ENCODE peak calls at places on chromosomes 7 and 10, in six cellular contexts. A, E, J, Y, U and B are unnamed samples.

GRCh38 chr7:141012696-141013344 is 1.9 kb downstream of the MRPS33 start:
- DNase-seq in J (no peak), Y (no peak), E (no peak), A (no peak), U (no peak), B (no peak)

GRCh38 chr7:122329145-122329802 is 24.7 kb upstream of the FEZF1 start:
- DNase-seq in Y (no peak), U (no peak), E (no peak), A (no peak), J (no peak), B (no peak)

GRCh38 chr7:106128846-106129245 is 16.7 kb upstream of the SYPL1 start:
- DNase-seq in U (no peak), J (no peak), A (no peak), E (no peak), Y (no peak), B (no peak)

GRCh38 chr7:34928052-34928451 is 109.2 kb downstream of the DPY19L1 start:
- DNase-seq in U (no peak), J (peak; percentile 40), E (peak; percentile 56), A (peak; percentile 38), Y (peak; percentile 15), B (peak; percentile 26)

GRCh38 chr7:131370523-131370968 is 42.9 kb downstream of the MKLN1 start:
- DNase-seq in U (no peak), E (no peak), Y (peak; percentile 53), J (peak; percentile 65), A (peak; percentile 34), B (peak; percentile 67)

GRCh38 chr7:22952306-22953011 is 61.5 kb downstream of the HYCC1 start:
- DNase-seq in J (no peak), E (no peak), A (no peak), U (no peak), Y (no peak), B (no peak)

GRCh38 chr7:5689716-5690115 is 91.7 kb downstream of the RNF216 start:
- DNase-seq in E (no peak), J (peak; percentile 53), U (no peak), Y (peak; percentile 48), A (no peak), B (peak; percentile 42)

GRCh38 chr7:151697515-151697895 is 177.8 kb upstream of the RHEB start:
- DNase-seq in J (no peak), Y (no peak), U (no peak), E (no peak), A (no peak), B (no peak)

GRCh38 chr10:4241724-4242345 is 456.8 kb upstream of the KLF6 start:
- DNase-seq in A (peak; percentile 51), U (no peak), E (peak; percentile 18), J (peak; percentile 100), Y (peak; percentile 100), B (peak; percentile 100)

GRCh38 chr7:13947535-13947934 is 41.9 kb downstream of the ETV1 start:
- DNase-seq in Y (no peak), U (no peak), J (no peak), E (no peak), A (no peak), B (no peak)

GRCh38 chr7:67408109-67408508 is 411.5 kb downstream of the TYW1 start:
- DNase-seq in Y (no peak), J (no peak), U (no peak), E (no peak), A (no peak), B (no peak)

GRCh38 chr10:62647375-62648092 is 157.0 kb upstream of the ADO start:
- DNase-seq in E (no peak), J (no peak), U (no peak), Y (no peak), A (no peak), B (no peak)

GRCh38 chr7:30988346-30989005 is 24.7 kb downstream of the GHRHR start:
- DNase-seq in A (no peak), U (no peak), J (peak; percentile 36), E (no peak), Y (peak; percentile 11), B (peak; percentile 32)

GRCh38 chr7:2572101-2572842 is 13.5 kb downstream of the IQCE start:
- DNase-seq in E (no peak), J (peak; percentile 62), A (no peak), Y (peak; percentile 58), U (no peak), B (peak; percentile 43)

GRCh38 chr10:109922353-109922975 is 847 bp downstream of the XPNPEP1 start:
- DNase-seq in U (no peak), Y (no peak), J (no peak), E (no peak), A (no peak), B (peak; percentile 18)

GRCh38 chr7:157425137-157425731 is 88.4 kb downstream of the DNAJB6 start:
- DNase-seq in E (no peak), Y (no peak), J (no peak), U (no peak), A (no peak), B (no peak)

GRCh38 chr10:5105626-5106025 is 11.4 kb downstream of the AKR1C3 start:
- DNase-seq in E (no peak), J (no peak), A (no peak), U (no peak), Y (no peak), B (peak; percentile 31)

GRCh38 chr7:3260425-3260762 is 40.7 kb upstream of the SDK1 start:
- DNase-seq in J (peak; percentile 74), A (no peak), Y (peak; percentile 81), U (no peak), E (no peak), B (peak; percentile 78)

GRCh38 chr10:96596422-96597407 is 9.9 kb upstream of the TM9SF3 start:
- DNase-seq in A (no peak), Y (no peak), J (no peak), U (no peak), E (no peak), B (no peak)

GRCh38 chr10:35371731-35372130 is 35.4 kb downstream of the CCNY start:
- DNase-seq in A (no peak), Y (no peak), E (no peak), U (no peak), J (no peak), B (no peak)

GRCh38 chr10:13823046-13823711 is 236.4 kb downstream of the PRPF18 start:
- DNase-seq in J (no peak), U (no peak), E (no peak), A (no peak), Y (no peak), B (no peak)

GRCh38 chr10:34143466-34143865 is 671.6 kb downstream of the PARD3 start:
- DNase-seq in A (no peak), J (no peak), Y (no peak), U (no peak), E (no peak), B (no peak)

GRCh38 chr10:75818552-75818951 is 387.1 kb downstream of the LRMDA start:
- DNase-seq in U (no peak), E (no peak), Y (no peak), A (no peak), J (no peak), B (no peak)

GRCh38 chr10:754914-755313 is 65.4 kb upstream of the DIP2C start:
- DNase-seq in Y (no peak), U (no peak), A (no peak), E (no peak), J (no peak), B (no peak)

GRCh38 chr10:114631678-114632417 is 26.2 kb downstream of the ABLIM1 start:
- DNase-seq in U (no peak), A (no peak), J (peak; percentile 13), Y (no peak), E (peak; percentile 44), B (no peak)

GRCh38 chr7:42125321-42125720 is 111.7 kb downstream of the GLI3 start:
- DNase-seq in E (no peak), J (no peak), Y (no peak), U (no peak), A (no peak), B (no peak)

GRCh38 chr7:129375221-129375938 is 58.9 kb upstream of the STRIP2 start:
- DNase-seq in E (no peak), U (no peak), Y (no peak), J (no peak), A (no peak), B (no peak)

GRCh38 chr7:149872419-149873073 is 1.2 kb upstream of the ATP6V0E2 start:
- DNase-seq in U (no peak), Y (peak; percentile 76), E (peak; percentile 59), A (no peak), J (peak; percentile 75), B (peak; percentile 77)
- TF ChIP-seq CTCF in U (no peak), Y (peak; percentile 12), E (peak; percentile 43), A (no peak), J (no peak), B (peak; percentile 28)

DNA sequence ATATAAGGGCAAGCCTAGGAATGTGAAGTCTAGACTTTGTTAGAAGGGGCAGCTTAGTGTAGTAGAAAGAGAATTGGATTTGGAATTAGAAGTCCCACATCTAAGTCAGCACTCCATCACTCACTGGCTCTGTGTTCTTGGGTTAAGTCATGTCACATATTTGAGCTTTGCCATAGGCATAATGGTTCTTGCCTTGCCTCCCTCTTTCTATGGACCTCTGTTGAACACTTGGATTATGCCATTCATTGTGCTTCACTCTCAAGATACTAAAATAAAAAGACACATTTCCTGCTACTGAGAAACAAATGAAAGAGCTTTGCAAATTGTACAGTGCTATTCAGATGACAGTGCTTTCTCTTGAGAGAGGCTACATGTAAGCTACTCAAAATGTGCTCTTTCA is 35.9 kb downstream of the SEC23IP start:
- DNase-seq in J (no peak), A (no peak), E (no peak), U (no peak), Y (no peak), B (no peak)
- TF ChIP-seq CTCF in J (no peak), A (no peak), E (no peak), U (no peak), Y (no peak), B (no peak)

DNA sequence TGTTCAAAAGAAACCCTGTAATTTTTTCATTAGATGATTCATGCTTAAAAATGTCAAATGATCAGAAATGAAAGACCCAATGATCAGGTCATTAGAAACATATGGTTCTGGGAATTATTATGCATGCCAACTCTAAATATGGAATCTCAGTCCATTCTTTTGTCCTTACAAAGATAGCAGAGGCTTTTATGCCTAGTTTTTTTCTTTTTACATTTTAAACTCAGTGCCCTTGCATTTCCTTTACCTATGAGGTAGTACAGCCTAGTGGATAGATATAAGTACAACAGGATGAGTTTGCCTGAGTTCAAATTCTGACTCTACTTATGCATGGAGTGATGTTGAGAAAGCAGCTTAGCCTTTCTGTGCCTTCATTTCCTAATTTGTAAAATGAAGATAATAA is 392.9 kb downstream of the SUGCT start:
- DNase-seq in A (no peak), J (no peak), E (no peak), U (no peak), Y (no peak), B (no peak)
- TF ChIP-seq CTCF in A (no peak), J (no peak), E (no peak), U (no peak), Y (no peak), B (no peak)

GRCh38 chr10:124153601-124153930 is 60.2 kb upstream of the CHST15 start:
- DNase-seq in E (no peak), J (no peak), U (no peak), A (no peak), Y (no peak), B (no peak)

GRCh38 chr10:124157286-124157685 is 63.9 kb upstream of the CHST15 start:
- DNase-seq in E (no peak), U (no peak), J (peak; percentile 26), A (no peak), Y (no peak), B (peak; percentile 15)

GRCh38 chr10:124158592-124158991 is 65.2 kb upstream of the CHST15 start:
- DNase-seq in Y (no peak), U (no peak), J (no peak), E (no peak), A (no peak), B (no peak)

GRCh38 chr10:124155781-124156401 is 62.5 kb upstream of the CHST15 start:
- DNase-seq in A (no peak), U (no peak), E (no peak), J (peak; percentile 90), Y (peak; percentile 64), B (peak; percentile 91)

GRCh38 chr10:124156524-124157225 is 63.3 kb upstream of the CHST15 start:
- DNase-seq in A (no peak), Y (no peak), U (no peak), E (no peak), J (peak; percentile 59), B (no peak)
- TF ChIP-seq CTCF in A (peak; percentile 28), Y (no peak), U (no peak), E (no peak), J (no peak), B (no peak)